ENCODE peak calls at places on chromosomes 3 and 15, in five cellular contexts. F is A673, T is nephron progenitor cell, D is kidney, X is HFF-Myc. O is an unnamed sample.

GRCh38 chr3:142618917-142619401 is 22.8 kb downstream of the PLS1 start:
- DNase-seq in D (no peak), T (no peak), F (no peak), X (no peak), O (peak; percentile 79)

GRCh38 chr3:4394048-4394447 is 73.0 kb downstream of the SUMF1 start:
- DNase-seq in F (peak; percentile 7), T (no peak), D (no peak), X (no peak), O (peak; percentile 34)

GRCh38 chr3:146550743-146551510 is 6.5 kb upstream of the PLSCR1 start:
- DNase-seq in F (no peak), X (peak; percentile 54), T (no peak), D (no peak), O (peak; percentile 89)

GRCh38 chr3:149744151-149744550 is 8.1 kb downstream of the COMMD2 start:
- DNase-seq in D (no peak), X (no peak), F (no peak), T (no peak), O (no peak)

GRCh38 chr3:24185738-24186384 is 240.8 kb downstream of the NR1D2 start:
- DNase-seq in T (peak; percentile 41), F (peak; percentile 80), X (peak; percentile 61), D (no peak), O (peak; percentile 76)

GRCh38 chr15:56243774-56244236 is at the start of gene RFX7:
- DNase-seq in F (peak; percentile 92), T (peak; percentile 88), D (peak; percentile 90), X (no peak), O (peak; percentile 81)

GRCh38 chr15:29860872-29861271 is 38.6 kb upstream of the TJP1 start:
- DNase-seq in X (no peak), D (no peak), F (no peak), T (no peak), O (peak; percentile 79)

GRCh38 chr3:165211749-165212148 is 15.6 kb upstream of the SLITRK3 start:
- DNase-seq in X (no peak), D (no peak), T (no peak), F (no peak), O (no peak)

GRCh38 chr3:12503126-12503952 is 19.1 kb downstream of the TSEN2 start:
- DNase-seq in D (no peak), F (no peak), X (no peak), T (no peak), O (no peak)

GRCh38 chr3:133127381-133127780 is 89.2 kb downstream of the TMEM108 start:
- DNase-seq in F (no peak), T (no peak), D (no peak), X (no peak), O (no peak)

GRCh38 chr3:111669926-111670630 is 74.9 kb upstream of the ZBED2 start:
- DNase-seq in D (no peak), X (no peak), F (no peak), T (no peak), O (peak; percentile 47)

GRCh38 chr3:104263477-104263876 is 1103.2 kb upstream of the ALCAM start:
- DNase-seq in T (no peak), D (no peak), X (no peak), F (no peak), O (peak; percentile 11)

GRCh38 chr15:40445411-40446055 is 4.8 kb downstream of the BAHD1 start:
- DNase-seq in D (no peak), T (no peak), X (no peak), F (no peak), O (no peak)

GRCh38 chr3:79881431-79881830 is 113.6 kb upstream of the ROBO1 start:
- DNase-seq in F (no peak), D (no peak), X (no peak), T (no peak), O (no peak)

GRCh38 chr3:78823859-78824258 is 943.9 kb downstream of the ROBO1 start:
- DNase-seq in T (no peak), D (no peak), X (no peak), F (no peak), O (peak; percentile 89)

GRCh38 chr3:107251819-107252218 is 125.4 kb upstream of the CCDC54 start:
- DNase-seq in D (no peak), T (no peak), X (no peak), F (no peak), O (no peak)

GRCh38 chr3:49609314-49609713 is 55.0 kb downstream of the BSN start:
- DNase-seq in F (no peak), D (no peak), T (no peak), X (no peak), O (no peak)

GRCh38 chr15:61575597-61575996 is 346.5 kb upstream of the RORA start:
- DNase-seq in X (no peak), D (no peak), T (no peak), F (no peak), O (no peak)

GRCh38 chr3:195224156-195224979 is 46.6 kb downstream of the XXYLT1 start:
- DNase-seq in F (peak; percentile 62), X (no peak), T (no peak), D (no peak), O (no peak)

GRCh38 chr3:115912372-115912771 is 289.1 kb downstream of the GAP43 start:
- DNase-seq in D (peak; percentile 54), X (no peak), T (no peak), F (no peak), O (no peak)

GRCh38 chr3:169173231-169173630 is 490.3 kb downstream of the MECOM start:
- DNase-seq in X (no peak), F (peak; percentile 16), T (no peak), D (no peak), O (peak; percentile 94)

GRCh38 chr3:149339931-149340309 is 6.5 kb upstream of the TM4SF18 start:
- DNase-seq in F (peak; percentile 93), T (no peak), X (peak; percentile 98), D (peak; percentile 93), O (peak; percentile 91)

GRCh38 chr3:25151497-25151896 is 276.6 kb upstream of the RARB start:
- DNase-seq in D (no peak), X (no peak), F (peak; percentile 23), T (no peak), O (peak; percentile 19)

GRCh38 chr3:127986803-127987202 is 65.4 kb upstream of the SEC61A1 start:
- DNase-seq in T (no peak), X (no peak), D (no peak), F (no peak), O (no peak)

GRCh38 chr15:58314593-58315216 is 117.1 kb upstream of the LIPC start:
- DNase-seq in F (peak; percentile 35), X (no peak), T (no peak), D (no peak), O (no peak)

GRCh38 chr15:84609818-84610525 is 9.2 kb downstream of the ZSCAN2 start:
- DNase-seq in D (peak; percentile 19), F (no peak), X (no peak), T (no peak), O (no peak)

GRCh38 chr15:61175024-61175423 is 54.1 kb downstream of the RORA start:
- DNase-seq in F (peak; percentile 58), D (no peak), T (peak; percentile 15), X (no peak), O (no peak)

GRCh38 chr3:11668243-11669232 is 24.8 kb upstream of the VGLL4 start:
- DNase-seq in D (no peak), X (no peak), T (no peak), F (no peak), O (peak; percentile 36)

GRCh38 chr3:155554777-155555445 is 190.0 kb downstream of the PLCH1 start:
- DNase-seq in D (no peak), F (no peak), T (no peak), X (no peak), O (no peak)

GRCh38 chr3:180358179-180358578 is 243.8 kb upstream of the TTC14 start:
- DNase-seq in F (no peak), D (no peak), X (no peak), T (no peak), O (peak; percentile 31)

GRCh38 chr3:141071681-141072260 is 20.6 kb downstream of the SPSB4 start:
- DNase-seq in X (no peak), D (no peak), T (no peak), F (no peak), O (no peak)
- TF ChIP-seq CTCF in X (no peak), D (no peak), T (no peak), F (no peak), O (no peak)

GRCh38 chr15:90214553-90215205 is 13.5 kb downstream of the SEMA4B start:
- DNase-seq in X (no peak), T (no peak), D (no peak), F (no peak), O (no peak)
- TF ChIP-seq CTCF in X (peak; percentile 45), T (no peak), D (no peak), F (peak; percentile 35), O (peak; percentile 50)

DNA sequence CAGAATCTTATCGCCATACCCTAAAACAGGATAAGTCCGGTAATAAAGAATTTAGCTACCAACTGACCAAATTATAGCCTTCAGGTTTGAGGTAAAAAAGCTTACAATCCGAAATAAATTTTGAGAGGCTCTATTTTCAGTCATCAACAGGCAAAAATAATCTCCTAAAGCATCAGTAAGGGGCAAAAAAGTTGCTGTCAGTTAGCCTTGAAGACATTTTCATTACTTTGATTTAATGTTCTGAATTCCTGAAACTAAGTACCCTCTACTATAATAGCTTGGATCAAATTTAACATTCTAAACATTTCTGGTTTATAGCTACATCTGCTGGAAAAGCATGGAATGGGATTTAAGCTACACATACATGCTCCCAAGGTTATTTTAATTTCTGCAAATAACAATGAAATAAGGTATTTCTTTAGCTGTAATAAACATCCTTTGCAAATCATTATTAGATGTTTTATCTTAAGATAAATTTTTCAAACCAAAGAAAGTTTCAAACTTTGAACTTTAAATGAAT is 245.5 kb downstream of the ULK4 start:
- DNase-seq in X (no peak), F (peak; percentile 0), D (no peak), T (no peak), O (peak; percentile 11)
- TF ChIP-seq CTCF in X (peak; percentile 5), F (peak; percentile 35), D (no peak), T (no peak), O (peak; percentile 46)

GRCh38 chr3:64072111-64072510 is 48.8 kb upstream of the PSMD6 start:
- DNase-seq in X (no peak), T (no peak), D (no peak), F (no peak), O (no peak)

GRCh38 chr3:64073362-64073761 is 50.1 kb upstream of the PSMD6 start:
- DNase-seq in F (no peak), D (no peak), X (peak; percentile 88), T (no peak), O (no peak)

GRCh38 chr3:64078966-64079365 is 55.7 kb upstream of the PSMD6 start:
- DNase-seq in D (no peak), F (no peak), X (no peak), T (no peak), O (no peak)

GRCh38 chr3:64074091-64074490 is 50.8 kb upstream of the PSMD6 start:
- DNase-seq in X (peak; percentile 67), D (no peak), T (no peak), F (peak; percentile 43), O (peak; percentile 47)

DNA sequence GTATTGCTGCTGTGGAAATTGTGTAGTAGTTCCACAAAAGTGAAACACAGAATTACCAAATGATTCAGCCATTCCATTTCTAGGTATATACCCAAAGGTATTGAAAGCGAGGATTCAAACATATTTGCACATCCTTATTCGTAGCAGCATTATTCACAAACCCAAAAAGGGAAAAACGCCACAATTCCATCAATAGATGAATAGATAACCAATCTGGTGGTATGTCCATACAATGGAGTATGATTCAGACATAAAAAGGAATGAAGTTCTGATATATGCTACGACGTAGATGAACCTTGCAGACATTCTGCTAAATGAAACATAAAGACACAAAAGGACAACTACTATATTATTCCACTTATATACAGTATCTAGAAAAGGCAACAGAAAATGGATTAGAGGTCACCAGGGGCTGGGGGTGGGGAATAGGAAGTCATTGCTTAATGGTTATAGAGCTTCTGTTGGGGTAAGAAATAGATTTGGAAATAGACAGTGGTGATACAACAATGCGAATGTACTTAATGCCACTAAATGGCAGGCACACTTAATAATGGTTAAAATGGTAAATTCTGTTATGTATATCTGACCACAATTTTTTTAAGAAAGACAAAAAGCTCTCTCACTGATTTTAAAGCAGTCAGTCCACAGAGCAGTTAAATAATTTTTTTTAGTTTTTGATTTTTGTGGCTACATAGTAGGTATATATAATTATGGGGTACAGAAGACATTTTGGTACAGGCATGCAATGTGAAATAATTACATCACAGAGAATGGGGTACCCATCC is 51.8 kb upstream of the PSMD6 start:
- DNase-seq in X (no peak), D (no peak), F (no peak), T (no peak), O (no peak)
- TF ChIP-seq CTCF in X (no peak), D (no peak), F (no peak), T (no peak), O (no peak)

O was measured in epithelial cell of esophagus.